ENCODE peak calls at places on chromosomes 4 and X, in ten cellular contexts. F is AG09309; K is NCI-H460; O is HFF-Myc; T is EL; U is GM12865; R is stimulated activated CD4-positive, alpha-beta T cell treated with anti-CD3 and anti-CD28 coated beads, TNF-alpha, amount 100 ng/mL, for 1 hour; H is heart right ventricle; N is astrocyte; I is T follicular helper cell. Z is an unnamed sample.

GRCh38 chr4:151599876-151600275 is 160.9 kb downstream of the GATB start:
- DNase-seq in F (no peak), K (no peak), O (no peak), T (no peak), U (no peak), R (no peak), H (no peak), N (no peak), I (no peak), Z (no peak)

GRCh38 chrX:68669872-68670271 is 22.4 kb downstream of the STARD8 start:
- DNase-seq in F (no peak), K (no peak), O (no peak), T (no peak), U (no peak), R (no peak), H (no peak), N (no peak), I (no peak), Z (no peak)

GRCh38 chrX:31071262-31071661 is 579 bp downstream of the FTHL17 start:
- DNase-seq in F (no peak), K (no peak), O (no peak), T (no peak), U (no peak), R (no peak), H (no peak), N (no peak), I (no peak), Z (no peak)

GRCh38 chr4:174532479-174532878 is 10.2 kb upstream of the HPGD start:
- DNase-seq in F (no peak), K (no peak), O (no peak), T (no peak), U (no peak), R (no peak), H (no peak), N (no peak), I (no peak), Z (no peak)

GRCh38 chr4:161949941-161950725 is 213.7 kb downstream of the FSTL5 start:
- DNase-seq in F (peak), K (no peak), O (no peak), T (peak), U (no peak), R (no peak), H (no peak), N (peak), I (no peak), Z (peak)

GRCh38 chrX:154597221-154597620 is 12.3 kb downstream of the CTAG1A start:
- DNase-seq in F (no peak), K (no peak), O (no peak), T (no peak), U (no peak), R (no peak), H (no peak), N (no peak), I (no peak), Z (no peak)

GRCh38 chr4:183541081-183542045 is 36.5 kb downstream of the ING2 start:
- DNase-seq in F (no peak), K (no peak), O (no peak), T (no peak), U (no peak), R (no peak), H (no peak), N (no peak), I (no peak), Z (no peak)

GRCh38 chr4:41542526-41543270 is 4.7 kb downstream of the LIMCH1 start:
- DNase-seq in F (no peak), K (no peak), O (no peak), T (peak), U (no peak), R (no peak), H (no peak), N (peak), I (no peak), Z (no peak)

GRCh38 chr4:142329304-142329703 is 516.8 kb downstream of the INPP4B start:
- DNase-seq in F (no peak), K (no peak), O (no peak), T (no peak), U (no peak), R (no peak), H (no peak), N (no peak), I (no peak), Z (no peak)

GRCh38 chr4:177975315-177975714 is 533.1 kb upstream of the AGA start:
- DNase-seq in F (no peak), K (no peak), O (no peak), T (no peak), U (no peak), R (no peak), H (no peak), N (no peak), I (no peak), Z (no peak)

GRCh38 chr4:130074096-130074495 is 978.1 kb downstream of the C4orf33 start:
- DNase-seq in F (no peak), K (no peak), O (no peak), T (no peak), U (no peak), R (no peak), H (no peak), N (no peak), I (no peak), Z (no peak)

GRCh38 chr4:56463711-56464110 is 3.7 kb upstream of the SRP72 start:
- DNase-seq in F (no peak), K (no peak), O (no peak), T (no peak), U (no peak), R (no peak), H (no peak), N (no peak), I (no peak), Z (no peak)

GRCh38 chrX:7378406-7378805 is 230.5 kb upstream of the PUDP start:
- DNase-seq in F (no peak), K (no peak), O (no peak), T (no peak), U (no peak), R (no peak), H (no peak), N (no peak), I (no peak), Z (no peak)

Z was measured in AG04449.